ENCODE peak calls at places on chromosomes 5 and 9, in six cellular contexts. X is cardiac muscle cell; G is activated CD4-positive, CD25-positive, alpha-beta regulatory T cell; Y is fibroblast of mammary gland; O is HT1080; U is lower lobe of right lung. P is an unnamed sample.

GRCh38 chr9:87039809-87040392 is 92.6 kb upstream of the GAS1 start:
- DNase-seq in X (peak; percentile 44), G (no peak), U (no peak), O (no peak), Y (peak; percentile 92), P (peak; percentile 18)

GRCh38 chr5:142801495-142801871 is 31.3 kb downstream of the ARHGAP26 start:
- DNase-seq in X (no peak), Y (no peak), G (no peak), O (no peak), U (no peak), P (no peak)

GRCh38 chr5:177312649-177313181 is 1.0 kb upstream of the MXD3 start:
- DNase-seq in X (no peak), G (no peak), O (peak; percentile 62), U (no peak), Y (peak; percentile 27), P (peak; percentile 75)

GRCh38 chr5:142059304-142059940 is 46.6 kb upstream of the GNPDA1 start:
- DNase-seq in Y (peak; percentile 51), O (no peak), U (no peak), X (peak; percentile 53), G (no peak), P (no peak)

GRCh38 chr9:136484153-136485048 is 1.6 kb upstream of the SEC16A start:
- DNase-seq in O (no peak), Y (no peak), U (peak; percentile 64), X (no peak), G (peak; percentile 41), P (no peak)

GRCh38 chr5:172971482-172971881 is 12.1 kb upstream of the ATP6V0E1 start:
- DNase-seq in U (no peak), O (no peak), G (no peak), Y (no peak), X (no peak), P (no peak)

GRCh38 chr9:93296889-93297480 is 113.0 kb downstream of the WNK2 start:
- DNase-seq in O (no peak), Y (no peak), X (no peak), G (no peak), U (no peak), P (no peak)

GRCh38 chr5:59328801-59329296 is 564.7 kb downstream of the PDE4D start:
- DNase-seq in G (no peak), U (no peak), Y (peak; percentile 59), O (peak; percentile 47), X (peak; percentile 74), P (peak; percentile 52)

GRCh38 chr9:7376838-7377237 is 422.7 kb downstream of the DMAC1 start:
- DNase-seq in O (no peak), U (no peak), G (no peak), X (peak; percentile 27), Y (no peak), P (no peak)

GRCh38 chr9:34996905-34997279 is 7.3 kb downstream of the DNAJB5 start:
- DNase-seq in U (no peak), X (no peak), Y (no peak), O (no peak), G (no peak), P (no peak)

GRCh38 chr5:137566118-137566541 is 67.0 kb upstream of the SPOCK1 start:
- DNase-seq in O (no peak), U (no peak), G (no peak), X (peak; percentile 85), Y (peak; percentile 80), P (no peak)

GRCh38 chr5:158898185-158899177 is 201.2 kb downstream of the EBF1 start:
- DNase-seq in U (no peak), X (no peak), G (no peak), O (peak; percentile 23), Y (peak; percentile 66), P (no peak)